ENCODE peak calls at places on chromosomes 1 and 21, in five cellular contexts. H, X, B, T and E are unnamed samples.
A peak's percentile ranks its signal among the peaks of the same experiment; 100 is the strongest.

GRCh38 chr1:80258659-80259058 is 1252.1 kb upstream of the ADGRL4 start:
- DNase-seq in H (no peak), X (no peak), B (no peak), T (no peak), E (peak; percentile 54)

GRCh38 chr1:8218351-8219092 is 99.4 kb upstream of the SLC45A1 start:
- DNase-seq in H (no peak), X (no peak), B (no peak), T (no peak), E (peak; percentile 73)

GRCh38 chr1:17370618-17371017 is 1.4 kb upstream of the PADI6 start:
- DNase-seq in H (no peak), X (peak; percentile 68), B (no peak), T (peak; percentile 3), E (no peak)

GRCh38 chr1:206098242-206098919 is 18.8 kb downstream of the AVPR1B start:
- DNase-seq in H (no peak), X (no peak), B (no peak), T (no peak), E (no peak)

GRCh38 chr21:17466166-17466565 is 46.7 kb upstream of the CXADR start:
- DNase-seq in H (no peak), X (peak; percentile 36), B (no peak), T (no peak), E (peak; percentile 73)

GRCh38 chr1:203320546-203321272 is 15.4 kb downstream of the BTG2 start:
- DNase-seq in H (no peak), X (no peak), B (peak; percentile 92), T (peak; percentile 66), E (peak; percentile 78)

GRCh38 chr1:17016317-17016661 is 4.6 kb upstream of the ATP13A2 start:
- DNase-seq in H (no peak), X (peak; percentile 50), B (no peak), T (no peak), E (no peak)

GRCh38 chr1:190792873-190793272 is 315.2 kb upstream of the BRINP3 start:
- DNase-seq in H (no peak), X (no peak), B (peak; percentile 43), T (peak; percentile 30), E (no peak)

GRCh38 chr1:89754518-89754917 is 66.3 kb upstream of the LRRC8D start:
- DNase-seq in H (no peak), X (no peak), B (no peak), T (no peak), E (no peak)

GRCh38 chr1:213138391-213138790 is 87.3 kb downstream of the RPS6KC1 start:
- DNase-seq in H (no peak), X (no peak), B (no peak), T (no peak), E (no peak)

GRCh38 chr1:201501144-201501543 is 5.8 kb downstream of the CSRP1 start:
- DNase-seq in H (no peak), X (no peak), B (no peak), T (no peak), E (no peak)

GRCh38 chr1:91804546-91805023 is 81.4 kb downstream of the TGFBR3 start:
- DNase-seq in H (no peak), X (peak; percentile 92), B (no peak), T (no peak), E (no peak)